ENCODE peak calls at places on chromosomes 13 and 19, in eight cellular contexts. P, I, Y, S, U, Z, O and Q are unnamed samples.

GRCh38 chr13:90156390-90156789 is 1191.1 kb upstream of the MIR17HG start:
- DNase-seq in P (no peak), I (no peak), Y (no peak), S (no peak), U (no peak), Z (no peak), O (no peak), Q (no peak)

GRCh38 chr13:40352385-40352778 is 314.1 kb downstream of the FOXO1 start:
- DNase-seq in P (no peak), I (no peak), Y (no peak), S (no peak), U (no peak), Z (peak), O (no peak), Q (no peak)

GRCh38 chr13:84844473-84844872 is 954.7 kb downstream of the SLITRK6 start:
- DNase-seq in P (no peak), I (no peak), Y (peak), S (peak), U (no peak), Z (no peak), O (no peak), Q (no peak)

GRCh38 chr13:95500136-95500718 is 52.3 kb upstream of the CLDN10 start:
- DNase-seq in P (no peak), I (no peak), Y (no peak), S (no peak), U (no peak), Z (no peak), O (no peak), Q (no peak)

GRCh38 chr13:20159646-20160345 is 1.1 kb downstream of the GJA3 start:
- DNase-seq in P (no peak), I (no peak), Y (no peak), S (no peak), U (no peak), Z (no peak), O (no peak), Q (no peak)

GRCh38 chr13:20826810-20827560 is 53.2 kb upstream of the EEF1AKMT1 start:
- DNase-seq in P (no peak), I (no peak), Y (no peak), S (peak), U (no peak), Z (no peak), O (no peak), Q (no peak)

GRCh38 chr19:1318678-1319471 is 33.2 kb downstream of the EFNA2 start:
- DNase-seq in P (no peak), I (no peak), Y (no peak), S (no peak), U (no peak), Z (no peak), O (no peak), Q (no peak)

GRCh38 chr19:6528544-6529121 is 2.2 kb upstream of the TNFSF9 start:
- DNase-seq in P (peak), I (peak), Y (no peak), S (no peak), U (peak), Z (peak), O (no peak), Q (peak)

GRCh38 chr13:41231786-41232185 is 31.6 kb downstream of the MTRF1 start:
- DNase-seq in P (peak), I (no peak), Y (peak), S (peak), U (peak), Z (no peak), O (no peak), Q (no peak)

DNA sequence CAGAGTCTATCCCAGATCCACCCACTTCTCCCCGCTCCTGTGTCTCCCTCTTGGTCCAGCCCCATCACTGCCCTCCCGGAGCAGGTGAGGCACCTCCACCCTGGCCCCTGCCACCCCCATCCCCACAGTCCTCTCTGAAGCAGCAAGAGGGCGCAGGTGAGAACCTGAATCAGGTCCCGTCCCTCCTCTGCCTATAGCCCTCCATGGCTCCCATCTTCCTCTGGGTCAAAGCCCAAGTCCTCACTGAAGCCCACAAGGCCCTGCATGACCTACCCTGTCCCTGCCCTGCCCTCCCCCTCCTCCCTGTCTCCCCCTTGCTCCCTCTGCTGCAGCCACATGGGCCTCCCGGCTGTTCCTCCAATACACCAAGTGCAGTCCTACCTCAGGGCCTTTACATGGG is 10.8 kb upstream of the ZNRF4 start:
- DNase-seq in P (no peak), I (no peak), Y (no peak), S (no peak), U (no peak), Z (no peak), O (no peak), Q (no peak)
- TF ChIP-seq CTCF in P (no peak), I (no peak), Y (no peak), S (no peak), U (no peak), Z (no peak), O (peak), Q (no peak)

GRCh38 chr13:44786724-44787123 is 202.5 kb downstream of the NUFIP1 start:
- DNase-seq in P (no peak), I (no peak), Y (no peak), S (no peak), U (no peak), Z (no peak), O (no peak), Q (no peak)

GRCh38 chr13:44780586-44781280 is 204.6 kb upstream of the TSC22D1 start:
- DNase-seq in P (no peak), I (no peak), Y (no peak), S (no peak), U (no peak), Z (no peak), O (no peak), Q (no peak)

GRCh38 chr13:44779085-44779484 is 203.0 kb upstream of the TSC22D1 start:
- DNase-seq in P (no peak), I (no peak), Y (no peak), S (no peak), U (no peak), Z (no peak), O (no peak), Q (no peak)

DNA sequence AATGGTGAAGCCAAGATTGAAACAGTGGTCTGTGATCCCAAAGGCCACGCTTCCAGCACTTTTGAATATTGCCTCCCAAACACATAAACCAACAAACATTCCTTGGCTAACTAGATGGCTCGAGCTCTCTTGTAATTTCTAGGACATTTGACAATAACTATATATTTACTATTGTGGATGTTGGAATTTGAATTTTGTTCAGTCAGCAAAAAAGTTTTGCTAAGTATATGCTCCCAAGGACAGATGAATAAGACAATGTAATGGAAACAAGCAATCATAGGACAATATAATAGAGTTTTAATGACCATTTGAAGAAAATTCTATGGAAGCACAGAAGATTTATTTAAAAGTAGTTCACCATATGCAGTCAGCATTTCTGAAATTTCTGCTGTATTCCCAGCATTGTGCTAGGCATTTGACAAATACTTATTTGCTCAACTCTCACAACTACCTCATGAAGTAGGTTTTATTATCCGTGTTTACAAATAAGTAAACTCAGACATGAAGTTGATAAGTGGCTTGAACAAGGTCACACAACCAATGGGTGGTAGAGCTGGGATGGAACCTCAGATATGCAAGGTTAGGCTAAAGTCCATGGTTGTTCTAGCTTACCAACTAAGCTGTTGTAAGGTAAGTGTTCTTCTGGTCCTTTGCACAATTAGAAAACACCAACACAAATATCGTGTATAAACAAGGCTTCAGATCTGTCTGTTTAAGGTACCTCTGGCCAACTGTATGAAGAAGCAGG is 205.1 kb downstream of the NUFIP1 start:
- DNase-seq in P (no peak), I (no peak), Y (no peak), S (no peak), U (no peak), Z (no peak), O (no peak), Q (no peak)
- TF ChIP-seq CTCF in P (no peak), I (no peak), Y (no peak), S (no peak), U (no peak), Z (no peak), O (no peak), Q (no peak)

GRCh38 chr19:4449022-4449825 is 8.4 kb downstream of the UBXN6 start:
- DNase-seq in P (peak), I (no peak), Y (no peak), S (no peak), U (no peak), Z (no peak), O (peak), Q (no peak)
- TF ChIP-seq CTCF in P (peak), I (no peak), Y (no peak), S (no peak), U (no peak), Z (no peak), O (no peak), Q (no peak)

GRCh38 chr13:87777395-87777794 is 106.2 kb downstream of the SLITRK5 start:
- DNase-seq in P (no peak), I (no peak), Y (no peak), S (no peak), U (no peak), Z (no peak), O (no peak), Q (no peak)
- TF ChIP-seq CTCF in P (no peak), I (no peak), Y (no peak), S (no peak), U (no peak), Z (no peak), O (peak), Q (no peak)